ENCODE peak calls at places on chromosomes 2 and 18, in five cellular contexts. One of them, this sample, is unnamed.

GRCh38 chr2:45773909-45774308 is 122.4 kb downstream of the PRKCE start:
- DNase-seq in tibial artery: no peak
- DNase-seq in iPS DF 6.9: no peak
- DNase-seq in thyroid gland: no peak
- DNase-seq in CD8-positive, alpha-beta memory T cell: no peak
- DNase-seq in this sample: no peak

GRCh38 chr2:238561230-238561629 is 134.5 kb downstream of the ASB1 start:
- DNase-seq in tibial artery: no peak
- DNase-seq in iPS DF 6.9: no peak
- DNase-seq in thyroid gland: no peak
- DNase-seq in CD8-positive, alpha-beta memory T cell: no peak
- DNase-seq in this sample: no peak

GRCh38 chr2:238645716-238646115 is 202.2 kb upstream of the TWIST2 start:
- DNase-seq in tibial artery: no peak
- DNase-seq in iPS DF 6.9: no peak
- DNase-seq in thyroid gland: no peak
- DNase-seq in CD8-positive, alpha-beta memory T cell: no peak
- DNase-seq in this sample: no peak

GRCh38 chr18:79616651-79617518 is 62.7 kb upstream of the CTDP1 start:
- DNase-seq in tibial artery: peak; percentile 53
- DNase-seq in iPS DF 6.9: no peak
- DNase-seq in thyroid gland: no peak
- DNase-seq in CD8-positive, alpha-beta memory T cell: peak; percentile 43
- DNase-seq in this sample: no peak

GRCh38 chr2:109173311-109174171 is 44.5 kb downstream of the SH3RF3 start:
- DNase-seq in tibial artery: peak; percentile 96
- DNase-seq in iPS DF 6.9: no peak
- DNase-seq in thyroid gland: peak; percentile 10
- DNase-seq in CD8-positive, alpha-beta memory T cell: no peak
- DNase-seq in this sample: peak; percentile 40

GRCh38 chr2:158773121-158773520 is 22.0 kb upstream of the DAPL1 start:
- DNase-seq in tibial artery: peak; percentile 74
- DNase-seq in iPS DF 6.9: no peak
- DNase-seq in thyroid gland: peak; percentile 42
- DNase-seq in CD8-positive, alpha-beta memory T cell: no peak
- DNase-seq in this sample: no peak

GRCh38 chr2:43851026-43851980 is 12.5 kb downstream of the ABCG8 start:
- DNase-seq in tibial artery: no peak
- DNase-seq in iPS DF 6.9: no peak
- DNase-seq in thyroid gland: no peak
- DNase-seq in CD8-positive, alpha-beta memory T cell: no peak
- DNase-seq in this sample: no peak

GRCh38 chr18:69934866-69935265 is 12.8 kb downstream of the CD226 start:
- DNase-seq in tibial artery: no peak
- DNase-seq in iPS DF 6.9: no peak
- DNase-seq in thyroid gland: no peak
- DNase-seq in CD8-positive, alpha-beta memory T cell: no peak
- DNase-seq in this sample: no peak

GRCh38 chr18:47586418-47586817 is 335.0 kb upstream of the SKOR2 start:
- DNase-seq in tibial artery: no peak
- DNase-seq in iPS DF 6.9: no peak
- DNase-seq in thyroid gland: no peak
- DNase-seq in CD8-positive, alpha-beta memory T cell: no peak
- DNase-seq in this sample: no peak

GRCh38 chr2:130818809-130819208 is 17.9 kb upstream of the ARHGEF4 start:
- DNase-seq in tibial artery: no peak
- DNase-seq in iPS DF 6.9: no peak
- DNase-seq in thyroid gland: peak; percentile 14
- DNase-seq in CD8-positive, alpha-beta memory T cell: no peak
- DNase-seq in this sample: no peak

GRCh38 chr2:10016001-10016801 is 27.1 kb upstream of the KLF11 start:
- DNase-seq in tibial artery: peak; percentile 62
- DNase-seq in iPS DF 6.9: no peak
- DNase-seq in thyroid gland: no peak
- DNase-seq in CD8-positive, alpha-beta memory T cell: no peak
- DNase-seq in this sample: no peak

GRCh38 chr2:91839904-91840868 is 3031.0 kb upstream of the TEKT4 start:
- DNase-seq in tibial artery: no peak
- DNase-seq in iPS DF 6.9: no peak
- DNase-seq in thyroid gland: no peak
- DNase-seq in CD8-positive, alpha-beta memory T cell: no peak
- DNase-seq in this sample: no peak

GRCh38 chr2:173290046-173290445 is 64.6 kb upstream of the CDCA7 start:
- DNase-seq in tibial artery: no peak
- DNase-seq in iPS DF 6.9: no peak
- DNase-seq in thyroid gland: no peak
- DNase-seq in CD8-positive, alpha-beta memory T cell: no peak
- DNase-seq in this sample: no peak

GRCh38 chr2:158999458-158999857 is 31.0 kb downstream of the TANC1 start:
- DNase-seq in tibial artery: no peak
- DNase-seq in iPS DF 6.9: no peak
- DNase-seq in thyroid gland: no peak
- DNase-seq in CD8-positive, alpha-beta memory T cell: no peak
- DNase-seq in this sample: no peak

GRCh38 chr18:6336239-6336638 is 78.5 kb downstream of the L3MBTL4 start:
- DNase-seq in tibial artery: no peak
- DNase-seq in iPS DF 6.9: no peak
- DNase-seq in thyroid gland: no peak
- DNase-seq in CD8-positive, alpha-beta memory T cell: no peak
- DNase-seq in this sample: no peak

GRCh38 chr18:6341709-6342108 is 73.0 kb downstream of the L3MBTL4 start:
- DNase-seq in tibial artery: no peak
- DNase-seq in iPS DF 6.9: no peak
- DNase-seq in thyroid gland: no peak
- DNase-seq in CD8-positive, alpha-beta memory T cell: no peak
- DNase-seq in this sample: no peak

GRCh38 chr18:6342990-6343389 is 71.7 kb downstream of the L3MBTL4 start:
- DNase-seq in tibial artery: no peak
- DNase-seq in iPS DF 6.9: no peak
- DNase-seq in thyroid gland: no peak
- DNase-seq in CD8-positive, alpha-beta memory T cell: no peak
- DNase-seq in this sample: no peak

DNA sequence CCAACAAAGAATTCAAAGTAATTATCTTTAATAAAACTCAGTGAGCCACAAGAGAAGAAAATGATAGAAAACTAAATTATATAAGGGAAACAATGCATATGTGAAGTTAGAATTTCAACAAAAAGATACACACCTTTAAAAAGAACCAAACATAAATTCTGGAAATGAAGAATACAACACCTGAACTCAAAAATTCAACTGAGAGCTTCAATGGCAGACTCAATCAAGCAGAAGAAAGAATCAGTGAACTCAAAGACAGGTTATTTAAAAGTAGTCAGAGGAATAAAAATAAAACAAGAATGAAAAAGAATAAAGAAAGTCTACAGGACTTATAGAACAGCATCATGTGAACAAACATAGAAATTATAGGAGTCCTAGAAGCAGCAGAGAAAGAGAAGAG is 73.4 kb downstream of the L3MBTL4 start:
- DNase-seq in tibial artery: no peak
- DNase-seq in iPS DF 6.9: no peak
- DNase-seq in thyroid gland: no peak
- DNase-seq in CD8-positive, alpha-beta memory T cell: no peak
- DNase-seq in this sample: no peak
- H3K9me3 ChIP-seq in tibial artery: no peaks in the 10 kb centered on the region
- H3K9me3 ChIP-seq in iPS DF 6.9: no peaks in the 10 kb centered on the region
- H3K9me3 ChIP-seq in thyroid gland: no peaks in the 10 kb centered on the region
- H3K9me3 ChIP-seq in CD8-positive, alpha-beta memory T cell: no peaks in the 10 kb centered on the region
- H3K9me3 ChIP-seq in this sample: peaks cover 4% of the 10 kb centered on the region

GRCh38 chr18:55351220-55351619 is 236.8 kb downstream of the TCF4 start:
- DNase-seq in tibial artery: no peak
- DNase-seq in iPS DF 6.9: no peak
- DNase-seq in thyroid gland: no peak
- DNase-seq in CD8-positive, alpha-beta memory T cell: no peak
- DNase-seq in this sample: no peak
- H3K4me1 ChIP-seq in tibial artery: no peaks in the 10 kb centered on the region
- H3K4me1 ChIP-seq in iPS DF 6.9: peaks cover 5% of the 10 kb centered on the region
- H3K4me1 ChIP-seq in thyroid gland: no peaks in the 10 kb centered on the region
- H3K4me1 ChIP-seq in CD8-positive, alpha-beta memory T cell: no peaks in the 10 kb centered on the region
- H3K4me1 ChIP-seq in this sample: peaks cover 8% of the 10 kb centered on the region

GRCh38 chr2:4549811-4550210 is 846.4 kb downstream of the DCDC2C start:
- DNase-seq in tibial artery: no peak
- DNase-seq in iPS DF 6.9: no peak
- DNase-seq in thyroid gland: no peak
- DNase-seq in CD8-positive, alpha-beta memory T cell: no peak
- DNase-seq in this sample: no peak
- H3K9me3 ChIP-seq in tibial artery: no peaks in the 10 kb centered on the region
- H3K9me3 ChIP-seq in iPS DF 6.9: no peaks in the 10 kb centered on the region
- H3K9me3 ChIP-seq in thyroid gland: no peaks in the 10 kb centered on the region
- H3K9me3 ChIP-seq in CD8-positive, alpha-beta memory T cell: no peaks in the 10 kb centered on the region
- H3K9me3 ChIP-seq in this sample: no peaks in the 10 kb centered on the region

DNA sequence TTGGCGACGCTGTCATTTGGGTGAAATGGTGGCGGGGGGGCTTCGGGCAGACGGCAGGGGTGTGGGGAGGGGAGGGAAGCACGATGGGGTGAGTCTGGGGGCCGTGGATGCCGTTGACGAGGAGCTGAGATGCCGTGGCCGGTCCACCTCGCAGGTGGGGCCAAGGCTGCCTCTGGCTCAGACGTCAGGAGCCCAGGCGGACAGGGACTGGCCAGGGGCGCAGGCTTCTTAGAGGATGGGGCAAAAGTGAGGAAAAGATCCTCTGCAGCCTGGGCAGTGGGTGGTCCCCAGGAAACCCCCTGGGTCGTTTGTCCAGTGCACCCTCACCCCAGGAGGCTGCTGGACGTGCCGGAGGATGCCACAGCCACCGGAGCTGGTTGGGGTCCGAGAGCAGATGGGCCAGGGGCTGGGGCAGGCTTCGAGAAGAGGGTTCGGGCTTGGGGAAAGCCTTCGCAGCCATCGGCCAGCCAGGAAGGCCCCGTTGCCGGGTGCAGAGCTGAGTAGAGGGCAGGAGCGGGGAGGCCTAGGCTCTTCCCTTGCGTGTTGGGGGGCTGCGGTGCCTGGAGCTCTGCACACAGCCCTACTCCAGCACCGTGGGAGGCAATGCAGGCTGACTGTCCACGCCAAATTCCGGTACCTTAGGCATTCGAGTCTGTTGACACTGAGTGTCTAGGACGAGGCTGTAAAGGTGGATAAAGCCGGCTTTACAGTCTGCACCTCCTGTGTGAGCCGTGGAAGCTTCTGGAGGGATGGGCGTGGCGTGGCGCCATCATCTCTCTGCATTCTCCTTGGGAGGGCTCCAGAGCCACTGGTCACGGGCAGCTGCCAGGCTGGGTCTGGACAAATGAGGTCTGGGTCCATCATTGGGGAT is 18.8 kb downstream of the GPC1 start:
- DNase-seq in tibial artery: no peak
- DNase-seq in iPS DF 6.9: no peak
- DNase-seq in thyroid gland: no peak
- DNase-seq in CD8-positive, alpha-beta memory T cell: no peak
- DNase-seq in this sample: no peak
- H3K4me1 ChIP-seq in tibial artery: peaks cover 53% of the 10 kb centered on the region
- H3K4me1 ChIP-seq in iPS DF 6.9: peaks cover 36% of the 10 kb centered on the region
- H3K4me1 ChIP-seq in thyroid gland: peaks cover 9% of the 10 kb centered on the region
- H3K4me1 ChIP-seq in CD8-positive, alpha-beta memory T cell: no peaks in the 10 kb centered on the region
- H3K4me1 ChIP-seq in this sample: peaks cover 8% of the 10 kb centered on the region

DNA sequence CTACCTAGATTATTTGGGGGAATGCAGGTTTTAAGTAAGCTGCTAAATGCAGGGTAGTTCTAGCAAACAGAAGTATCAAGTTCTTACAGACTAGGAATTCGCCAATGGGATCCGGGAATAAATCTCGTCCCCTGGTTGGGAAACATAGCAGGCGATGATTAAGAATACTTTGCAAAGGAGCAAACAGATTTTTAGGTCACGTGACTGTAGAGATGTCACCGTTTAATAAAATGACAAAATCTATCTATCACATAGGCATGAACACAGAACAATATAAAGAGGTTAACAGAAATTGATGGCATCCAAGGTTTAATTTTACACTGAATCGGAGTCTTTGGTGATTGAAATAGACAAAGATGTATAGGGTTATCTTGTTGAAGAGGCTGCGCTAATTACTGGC is 664.1 kb downstream of the BCL11A start:
- DNase-seq in tibial artery: no peak
- DNase-seq in iPS DF 6.9: no peak
- DNase-seq in thyroid gland: no peak
- DNase-seq in CD8-positive, alpha-beta memory T cell: no peak
- DNase-seq in this sample: no peak
- H3K9me3 ChIP-seq in tibial artery: no peaks in the 10 kb centered on the region
- H3K9me3 ChIP-seq in iPS DF 6.9: no peaks in the 10 kb centered on the region
- H3K9me3 ChIP-seq in thyroid gland: no peaks in the 10 kb centered on the region
- H3K9me3 ChIP-seq in CD8-positive, alpha-beta memory T cell: no peaks in the 10 kb centered on the region
- H3K9me3 ChIP-seq in this sample: no peaks in the 10 kb centered on the region

GRCh38 chr18:10843533-10843932 is 305.8 kb downstream of the PIEZO2 start:
- DNase-seq in tibial artery: no peak
- DNase-seq in iPS DF 6.9: no peak
- DNase-seq in thyroid gland: no peak
- DNase-seq in CD8-positive, alpha-beta memory T cell: no peak
- DNase-seq in this sample: no peak
- H3K4me1 ChIP-seq in tibial artery: no peaks in the 10 kb centered on the region
- H3K4me1 ChIP-seq in iPS DF 6.9: peaks cover 3% of the 10 kb centered on the region
- H3K4me1 ChIP-seq in thyroid gland: no peaks in the 10 kb centered on the region
- H3K4me1 ChIP-seq in CD8-positive, alpha-beta memory T cell: no peaks in the 10 kb centered on the region
- H3K4me1 ChIP-seq in this sample: no peaks in the 10 kb centered on the region

GRCh38 chr2:117850461-117850860 is 36.0 kb downstream of the DDX18 start:
- DNase-seq in tibial artery: no peak
- DNase-seq in iPS DF 6.9: no peak
- DNase-seq in thyroid gland: no peak
- DNase-seq in CD8-positive, alpha-beta memory T cell: no peak
- DNase-seq in this sample: no peak
- H3K9me3 ChIP-seq in tibial artery: no peaks in the 10 kb centered on the region
- H3K9me3 ChIP-seq in iPS DF 6.9: no peaks in the 10 kb centered on the region
- H3K9me3 ChIP-seq in thyroid gland: no peaks in the 10 kb centered on the region
- H3K9me3 ChIP-seq in CD8-positive, alpha-beta memory T cell: no peaks in the 10 kb centered on the region
- H3K9me3 ChIP-seq in this sample: peaks cover 2% of the 10 kb centered on the region